ENCODE peak calls at places on chromosomes 13 and 19, in four cellular contexts. X is pancreas, O is heart left ventricle, B is HCT116. A is an unnamed sample.

GRCh38 chr13:68272652-68273051 is 1042.5 kb upstream of the PCDH9 start:
- DNase-seq in O (no peak), X (peak), B (no peak), A (no peak)

GRCh38 chr19:45485301-45486077 is 11.4 kb downstream of the RTN2 start:
- DNase-seq in B (peak), X (peak), O (peak), A (peak)

GRCh38 chr19:39004403-39004802 is 27.9 kb downstream of the FBXO27 start:
- DNase-seq in O (no peak), X (no peak), B (no peak), A (no peak)

GRCh38 chr13:34627499-34627898 is 314.6 kb upstream of the NBEA start:
- DNase-seq in X (no peak), O (no peak), B (no peak), A (no peak)

GRCh38 chr19:1466461-1467227 is 12.4 kb downstream of the C19orf25 start:
- DNase-seq in O (peak), X (peak), B (no peak), A (no peak)

GRCh38 chr13:109885235-109885634 is 98.9 kb upstream of the IRS2 start:
- DNase-seq in O (no peak), X (no peak), B (no peak), A (no peak)

GRCh38 chr13:73820688-73821087 is 313.5 kb downstream of the KLF12 start:
- DNase-seq in B (no peak), X (no peak), O (no peak), A (no peak)

GRCh38 chr13:86856996-86857395 is 814.2 kb upstream of the SLITRK5 start:
- DNase-seq in X (no peak), B (peak), O (no peak), A (peak)

GRCh38 chr13:37910790-37911189 is 41.2 kb upstream of the TRPC4 start:
- DNase-seq in B (no peak), O (no peak), X (no peak), A (no peak)

GRCh38 chr13:35976126-35976525 is 155.1 kb downstream of the DCLK1 start:
- DNase-seq in B (no peak), O (no peak), X (no peak), A (no peak)

GRCh38 chr13:32039488-32040013 is 8.0 kb downstream of the FRY start:
- DNase-seq in B (no peak), O (no peak), X (no peak), A (no peak)

GRCh38 chr19:1495799-1496713 is 5.1 kb downstream of the REEP6 start:
- DNase-seq in X (no peak), B (no peak), O (no peak), A (no peak)

GRCh38 chr13:97810152-97810551 is 143.3 kb upstream of the IPO5 start:
- DNase-seq in B (peak), X (no peak), O (no peak), A (no peak)

GRCh38 chr13:73828811-73829210 is 305.4 kb downstream of the KLF12 start:
- DNase-seq in X (no peak), O (no peak), B (no peak), A (no peak)

GRCh38 chr13:113864303-113864890 is 521 bp upstream of the GAS6 start:
- DNase-seq in X (no peak), O (no peak), B (no peak), A (no peak)

GRCh38 chr13:64158910-64159309 is 2743.3 kb upstream of the PCDH20 start:
- DNase-seq in X (no peak), B (no peak), O (no peak), A (no peak)

GRCh38 chr13:20403826-20404225 is 121.8 kb downstream of the CRYL1 start:
- DNase-seq in X (no peak), B (no peak), O (no peak), A (no peak)

GRCh38 chr13:20407759-20408158 is 117.9 kb downstream of the CRYL1 start:
- DNase-seq in B (no peak), X (no peak), O (no peak), A (no peak)

GRCh38 chr13:20408181-20408580 is 117.5 kb downstream of the CRYL1 start:
- DNase-seq in B (no peak), X (no peak), O (no peak), A (no peak)

GRCh38 chr13:20404488-20405222 is 121.0 kb downstream of the CRYL1 start:
- DNase-seq in O (no peak), X (no peak), B (no peak), A (no peak)

DNA sequence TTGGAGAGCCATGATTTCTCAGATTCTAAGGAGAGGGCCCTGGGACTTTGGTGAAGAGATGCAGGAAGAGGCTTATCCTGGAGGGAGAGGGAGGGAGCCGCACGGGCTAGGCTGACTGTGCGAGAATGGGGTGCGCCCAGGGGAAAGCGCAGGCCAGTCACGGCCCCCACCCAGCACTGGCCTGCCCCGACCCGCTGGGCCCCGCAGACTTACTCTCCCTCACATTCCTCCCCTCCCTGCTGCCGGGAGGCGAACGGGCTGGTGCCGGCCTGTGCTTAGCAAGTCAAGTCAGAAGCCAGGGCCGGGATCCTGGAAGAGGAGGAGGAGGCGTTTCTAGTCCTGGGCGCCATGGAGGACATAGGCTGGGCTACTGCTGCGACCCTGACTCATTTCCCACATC is 120.0 kb downstream of the CRYL1 start:
- DNase-seq in X (no peak), O (no peak), B (no peak), A (no peak)
- H3K4me3 ChIP-seq in X (no peak), O (no peak), B (no peak), A (no peak)

DNA sequence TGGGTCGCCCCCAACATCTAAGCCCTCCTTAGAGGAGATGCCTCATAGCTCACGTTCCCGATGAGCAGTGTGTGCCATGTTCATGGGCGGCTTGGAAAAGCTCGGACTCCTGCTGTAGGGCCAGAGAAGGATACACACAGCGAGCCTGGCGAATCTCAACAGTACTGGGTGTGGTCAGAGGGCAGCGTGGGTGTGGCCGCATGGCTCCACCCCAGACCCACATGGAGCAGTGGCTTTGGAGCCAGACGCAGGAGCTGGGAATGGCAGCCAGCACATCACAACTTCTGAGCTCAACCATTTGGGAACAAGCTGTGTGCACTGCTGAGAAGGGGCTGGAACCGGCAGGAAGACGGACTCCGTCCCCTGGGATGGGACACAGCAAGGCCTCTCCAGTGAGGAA is 15.6 kb downstream of the CAPS start:
- DNase-seq in X (peak), B (no peak), O (no peak), A (no peak)
- H3K4me3 ChIP-seq in X (no peak), B (no peak), O (no peak), A (no peak)

GRCh38 chr19:4606921-4607678 is 32.2 kb upstream of the TNFAIP8L1 start:
- DNase-seq in X (peak), O (peak), B (no peak), A (no peak)
- H3K4me3 ChIP-seq in X (peak), O (peak), B (no peak), A (no peak)

DNA sequence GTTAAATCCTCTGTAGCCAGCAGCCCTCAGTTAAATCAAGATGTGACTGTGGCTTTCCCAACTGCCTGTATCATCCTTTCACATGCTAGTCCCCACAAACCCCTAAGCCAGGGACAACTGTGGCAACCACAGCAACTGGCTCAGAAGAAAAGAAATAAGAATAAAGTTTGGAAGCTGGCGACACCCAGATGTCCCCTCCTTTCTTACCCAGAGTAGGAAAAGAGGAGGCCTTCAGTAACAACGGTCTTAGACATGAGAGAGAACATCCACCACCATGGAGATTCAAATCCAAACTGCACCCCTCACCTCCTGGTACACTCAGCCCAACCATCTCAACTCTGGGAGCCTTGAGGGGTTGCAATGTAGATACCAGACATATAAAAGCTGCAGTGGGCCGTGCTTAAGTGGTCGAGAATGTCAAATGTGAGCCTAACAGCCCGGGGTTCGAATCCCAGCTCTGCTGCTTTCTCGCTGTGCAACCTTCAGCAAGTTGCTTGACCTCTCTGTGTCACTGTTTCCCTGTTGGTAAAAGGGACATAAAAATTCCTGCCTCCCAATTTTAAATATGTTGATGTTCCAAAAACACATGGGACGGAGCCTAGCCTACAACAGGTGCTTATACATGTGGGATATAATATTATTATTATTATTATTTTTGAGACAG is 23.8 kb downstream of the ZNRF4 start:
- DNase-seq in O (no peak), B (no peak), X (no peak), A (no peak)
- H3K4me3 ChIP-seq in O (no peak), B (no peak), X (no peak), A (no peak)

GRCh38 chr19:4303778-4304508 is 455 bp upstream of the FSD1 start:
- DNase-seq in X (no peak), O (no peak), B (no peak), A (no peak)

GRCh38 chr19:4305253-4305612 is 835 bp downstream of the FSD1 start:
- DNase-seq in B (no peak), X (no peak), O (no peak), A (no peak)

GRCh38 chr19:4305659-4306058 is 1.3 kb downstream of the FSD1 start:
- DNase-seq in B (no peak), O (no peak), X (no peak), A (no peak)

GRCh38 chr19:4302238-4302630 is at the start of gene TMIGD2:
- DNase-seq in O (no peak), B (no peak), X (no peak), A (no peak)

DNA sequence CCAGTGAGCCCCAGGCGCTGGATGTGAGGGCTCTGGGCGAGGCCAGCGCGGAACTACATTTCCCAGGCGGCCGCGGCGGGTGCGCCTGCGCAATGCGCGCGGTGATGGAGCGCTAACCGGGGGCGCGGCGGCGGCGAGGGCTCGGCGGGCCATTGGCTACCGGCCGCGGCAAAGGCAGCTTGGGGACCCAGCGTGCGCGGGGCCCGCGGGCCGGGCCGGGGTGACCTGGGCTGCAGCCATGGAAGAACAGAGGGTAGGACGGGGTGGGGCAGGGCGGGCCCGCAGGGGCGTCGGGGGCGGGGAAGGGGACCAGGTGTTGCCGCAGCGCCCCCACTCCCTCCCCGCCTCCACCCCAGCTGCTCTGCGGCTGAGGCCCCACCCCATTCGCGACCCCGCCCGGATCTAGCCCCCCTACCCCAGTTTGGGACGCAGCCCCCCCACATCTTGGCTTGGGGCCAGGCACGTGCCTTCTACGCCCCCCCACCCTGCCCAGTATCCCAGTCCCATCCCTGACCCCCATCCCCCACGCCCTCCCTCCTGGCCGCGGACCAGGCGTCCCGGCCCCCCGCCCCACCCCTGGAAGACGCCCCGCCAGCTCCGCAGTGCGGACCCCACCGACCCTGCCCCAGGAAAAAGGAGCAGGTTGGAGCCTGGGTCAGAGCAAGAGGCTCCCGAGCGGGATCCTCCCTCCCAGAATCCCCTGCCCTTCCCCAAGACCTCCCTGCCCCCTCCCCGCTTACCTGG is at the start of gene FSD1:
- DNase-seq in X (no peak), O (peak), B (no peak), A (no peak)
- H3K4me3 ChIP-seq in X (no peak), O (no peak), B (peak), A (no peak)

DNA sequence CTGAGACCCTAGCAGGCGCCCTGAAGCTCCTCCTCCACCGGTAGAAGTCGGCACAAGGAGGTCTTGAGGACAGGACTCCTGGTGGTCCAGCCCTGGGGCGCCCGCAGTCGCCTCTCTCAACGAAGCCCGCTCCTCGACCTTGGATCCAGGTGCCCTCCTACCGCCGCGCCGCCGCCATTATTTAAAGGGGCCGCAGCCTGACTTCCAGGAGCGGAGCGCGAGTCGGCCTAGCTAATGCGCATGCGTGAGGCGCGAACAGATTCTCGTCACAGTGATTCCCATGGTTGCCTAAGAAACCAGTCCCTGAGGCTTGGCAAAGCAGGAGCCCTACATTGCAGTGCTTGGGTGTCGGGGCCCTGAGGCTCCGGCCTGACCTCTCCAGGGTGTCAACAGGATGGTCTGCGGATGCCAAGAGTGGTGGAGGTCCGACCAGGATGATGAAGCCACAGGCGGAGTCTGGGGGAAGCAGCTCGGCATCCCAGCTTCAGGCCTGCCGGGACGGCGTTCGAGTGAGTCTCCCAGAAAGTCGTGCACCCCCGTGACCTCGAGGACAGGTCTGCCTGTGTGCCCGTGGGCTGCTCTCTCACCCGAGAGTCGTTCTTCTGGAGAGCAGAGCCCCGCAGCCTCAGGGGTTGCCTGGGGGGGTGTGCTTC is 66.0 kb upstream of the ZNF420 start:
- DNase-seq in X (no peak), O (no peak), B (no peak), A (no peak)
- H3K4me3 ChIP-seq in X (no peak), O (no peak), B (no peak), A (no peak)

DNA sequence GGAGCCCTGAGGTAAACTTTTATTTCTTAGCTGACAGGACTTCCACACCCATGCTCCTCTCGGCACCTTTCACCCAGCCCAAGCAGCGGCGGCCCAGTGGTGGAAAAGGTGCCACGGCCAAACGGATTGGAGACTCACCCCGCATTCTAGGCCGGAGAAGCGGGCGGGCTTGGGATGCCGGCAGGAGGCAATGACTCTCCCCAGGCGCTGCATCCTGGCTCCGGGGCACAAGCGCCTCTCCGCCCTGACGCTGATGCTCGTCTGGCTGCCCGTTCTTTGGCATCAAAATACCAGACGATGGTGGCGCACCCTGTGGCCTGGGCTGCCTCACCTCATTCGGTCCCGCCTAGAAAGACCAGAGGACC is 6.7 kb upstream of the ZNF606 start:
- DNase-seq in B (no peak), X (no peak), O (no peak), A (no peak)
- H3K4me3 ChIP-seq in B (no peak), X (peak), O (peak), A (no peak)

GRCh38 chr19:34480491-34480890 is 1.1 kb upstream of the WTIP start:
- DNase-seq in O (no peak), X (no peak), B (no peak), A (no peak)
- H3K4me3 ChIP-seq in O (no peak), X (no peak), B (no peak), A (no peak)

GRCh38 chr19:6773323-6773931 is 919 bp downstream of the VAV1 start:
- DNase-seq in B (no peak), O (no peak), X (no peak), A (no peak)
- H3K4me3 ChIP-seq in B (no peak), O (peak), X (peak), A (no peak)